ENCODE peak calls at places on chromosomes 12 and 14, in nine cellular contexts. P is H7, Y is lung, Q is IMR-90, E is OCI-LY7, Z is body of pancreas, W is ovary, L is heart left ventricle, X is cardiac muscle cell. J is an unnamed sample. For H3K36me3, the result is how much of the 10 kb centered on the place peaks cover.

GRCh38 chr12:42222724-42223123 is 15.3 kb downstream of the YAF2 start:
- DNase-seq in P (no peak), Y (no peak), Q (no peak), E (no peak), Z (no peak), W (no peak), L (no peak), X (no peak), J (no peak)

GRCh38 chr12:124734224-124734788 is 129.4 kb downstream of the SCARB1 start:
- DNase-seq in P (peak), Y (peak), Q (peak), E (no peak), Z (no peak), W (no peak), L (peak), X (peak), J (no peak)

GRCh38 chr14:101197595-101198397 is 294.3 kb upstream of the RTL1 start:
- DNase-seq in P (peak), Y (no peak), Q (no peak), E (no peak), Z (peak), W (no peak), L (no peak), X (no peak), J (no peak)

GRCh38 chr12:122072031-122072970 is 6.3 kb upstream of the MLXIP start:
- DNase-seq in P (no peak), Y (no peak), Q (peak), E (no peak), Z (peak), W (peak), L (peak), X (peak), J (peak)

GRCh38 chr14:30005114-30005698 is 77.6 kb upstream of the PRKD1 start:
- DNase-seq in P (peak), Y (no peak), Q (peak), E (no peak), Z (no peak), W (no peak), L (no peak), X (peak), J (peak)

GRCh38 chr12:58086930-58087329 is 145.6 kb downstream of the ATP23 start:
- DNase-seq in P (no peak), Y (no peak), Q (no peak), E (no peak), Z (no peak), W (no peak), L (no peak), X (no peak), J (no peak)

GRCh38 chr12:102503871-102504270 is 23.5 kb upstream of the IGF1 start:
- DNase-seq in P (no peak), Y (no peak), Q (no peak), E (no peak), Z (no peak), W (no peak), L (no peak), X (no peak), J (no peak)

GRCh38 chr12:76096079-76096651 is 11.7 kb upstream of the NAP1L1 start:
- DNase-seq in P (no peak), Y (no peak), Q (no peak), E (no peak), Z (no peak), W (no peak), L (no peak), X (no peak), J (no peak)

GRCh38 chr14:22065372-22065771 is 391.8 kb upstream of the OR4E1 start:
- DNase-seq in P (no peak), Y (no peak), Q (no peak), E (no peak), Z (no peak), W (no peak), L (no peak), X (no peak), J (no peak)

GRCh38 chr14:75196468-75196867 is 20.1 kb upstream of the TMED10 start:
- DNase-seq in P (no peak), Y (no peak), Q (no peak), E (peak), Z (peak), W (no peak), L (no peak), X (no peak), J (peak)

GRCh38 chr14:103343905-103344797 is 10.1 kb downstream of the EIF5 start:
- DNase-seq in P (no peak), Y (no peak), Q (no peak), E (no peak), Z (no peak), W (no peak), L (no peak), X (no peak), J (no peak)
- H3K36me3 ChIP-seq in P (under half), Y (under half), Q (under half), E (half or more), Z (under half), W (under half), L (half or more), X (half or more), J (under half)

GRCh38 chr12:104624529-104624928 is 167.8 kb downstream of the CHST11 start:
- DNase-seq in P (no peak), Y (no peak), Q (no peak), E (no peak), Z (no peak), W (no peak), L (no peak), X (no peak), J (no peak)

GRCh38 chr12:104626069-104626690 is 169.4 kb downstream of the CHST11 start:
- DNase-seq in P (no peak), Y (no peak), Q (no peak), E (no peak), Z (no peak), W (no peak), L (no peak), X (no peak), J (no peak)

GRCh38 chr12:104620761-104621531 is 164.2 kb downstream of the CHST11 start:
- DNase-seq in P (no peak), Y (no peak), Q (no peak), E (no peak), Z (no peak), W (no peak), L (no peak), X (no peak), J (peak)

GRCh38 chr12:104623920-104624319 is 167.2 kb downstream of the CHST11 start:
- DNase-seq in P (no peak), Y (no peak), Q (no peak), E (no peak), Z (no peak), W (no peak), L (no peak), X (no peak), J (no peak)

GRCh38 chr12:104622942-104623341 is 166.2 kb downstream of the CHST11 start:
- DNase-seq in P (no peak), Y (no peak), Q (no peak), E (no peak), Z (no peak), W (no peak), L (no peak), X (no peak), J (no peak)
- H3K36me3 ChIP-seq in P (under half), Y (under half), Q (under half), E (under half), Z (under half), W (under half), L (under half), X (under half), J (under half)

GRCh38 chr12:120961604-120962486 is 16.5 kb upstream of the HNF1A start:
- DNase-seq in P (peak), Y (no peak), Q (no peak), E (no peak), Z (peak), W (no peak), L (peak), X (no peak), J (no peak)

GRCh38 chr12:120960657-120961056 is 17.7 kb upstream of the HNF1A start:
- DNase-seq in P (no peak), Y (no peak), Q (no peak), E (no peak), Z (no peak), W (no peak), L (no peak), X (no peak), J (no peak)

GRCh38 chr12:120959111-120959878 is 19.0 kb upstream of the HNF1A start:
- DNase-seq in P (no peak), Y (no peak), Q (no peak), E (no peak), Z (no peak), W (no peak), L (no peak), X (no peak), J (no peak)

GRCh38 chr12:120955232-120955631 is 23.1 kb upstream of the HNF1A start:
- DNase-seq in P (no peak), Y (no peak), Q (no peak), E (no peak), Z (no peak), W (no peak), L (no peak), X (no peak), J (no peak)

DNA sequence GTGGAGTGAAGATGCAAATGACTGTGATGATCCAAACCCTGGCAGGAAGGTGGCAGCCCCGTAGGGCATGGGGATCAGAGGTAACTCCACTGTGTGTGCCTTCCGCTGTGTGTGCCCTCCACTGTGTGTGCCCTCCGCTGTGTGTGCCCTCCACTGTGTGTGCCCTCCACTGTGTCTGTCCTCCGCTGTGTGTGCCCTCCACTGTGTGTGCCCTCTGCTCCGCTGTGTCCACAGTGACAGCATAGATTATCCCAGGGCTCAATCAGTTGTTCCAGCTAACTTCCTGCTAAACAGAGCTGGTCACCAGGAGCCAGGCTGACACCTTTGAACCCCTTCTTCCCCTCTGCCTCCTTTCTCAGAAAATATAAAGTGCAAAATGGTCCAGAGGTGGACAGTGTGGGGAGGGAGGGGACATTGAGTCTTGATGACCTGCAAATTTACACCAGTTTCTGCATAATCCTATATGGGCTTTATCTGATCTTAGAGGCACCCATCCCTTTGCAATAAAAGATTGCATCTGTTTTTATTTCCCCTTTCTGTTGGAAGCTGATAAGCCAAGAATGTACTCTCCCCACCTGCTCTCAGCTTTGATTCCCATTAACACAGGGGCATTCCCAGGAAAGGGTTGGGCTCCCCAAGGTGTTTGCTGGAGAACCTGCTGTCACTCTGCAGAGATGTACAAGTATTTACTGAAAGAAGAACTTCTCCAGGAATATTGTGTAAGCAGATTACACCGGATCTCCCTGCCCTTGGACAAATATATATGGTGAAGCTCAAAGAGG is 21.6 kb upstream of the HNF1A start:
- DNase-seq in P (no peak), Y (no peak), Q (no peak), E (no peak), Z (no peak), W (no peak), L (no peak), X (no peak), J (no peak)
- H3K36me3 ChIP-seq in P (under half), Y (under half), Q (under half), E (under half), Z (under half), W (under half), L (under half), X (under half), J (under half)

GRCh38 chr14:96863327-96863985 is 66.3 kb downstream of the VRK1 start:
- DNase-seq in P (no peak), Y (no peak), Q (no peak), E (no peak), Z (no peak), W (no peak), L (no peak), X (no peak), J (no peak)
- H3K36me3 ChIP-seq in P (under half), Y (under half), Q (under half), E (half or more), Z (under half), W (under half), L (under half), X (under half), J (under half)

DNA sequence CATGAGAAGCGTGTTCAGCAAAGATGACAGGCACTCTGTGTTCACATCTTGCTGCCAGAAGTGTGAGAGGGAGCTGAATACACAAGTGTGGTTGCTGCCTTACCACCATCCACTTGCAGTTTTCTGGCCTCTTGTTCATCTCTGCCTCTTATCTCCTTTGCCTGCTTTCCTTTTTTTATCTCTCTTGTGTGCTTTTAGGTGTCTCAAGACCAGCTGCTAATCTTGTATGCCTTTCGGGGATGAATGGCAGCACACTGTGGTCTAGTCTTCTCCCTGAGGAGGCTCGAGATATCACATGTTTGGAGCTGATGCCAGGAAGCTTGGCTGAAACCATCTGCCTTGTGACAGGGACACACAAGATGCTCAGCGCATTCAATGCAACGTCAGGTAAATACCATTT is 17.2 kb downstream of the FAM234B start:
- DNase-seq in P (no peak), Y (no peak), Q (no peak), E (no peak), Z (no peak), W (no peak), L (no peak), X (no peak), J (no peak)
- H3K36me3 ChIP-seq in P (under half), Y (under half), Q (under half), E (under half), Z (under half), W (under half), L (under half), X (under half), J (under half)

GRCh38 chr12:116011217-116011616 is 266.3 kb downstream of the MED13L start:
- DNase-seq in P (no peak), Y (no peak), Q (no peak), E (no peak), Z (no peak), W (no peak), L (no peak), X (no peak), J (no peak)

GRCh38 chr12:116009805-116010204 is 267.7 kb downstream of the MED13L start:
- DNase-seq in P (no peak), Y (no peak), Q (no peak), E (no peak), Z (no peak), W (no peak), L (no peak), X (no peak), J (no peak)

GRCh38 chr12:116002890-116003536 is 274.5 kb downstream of the MED13L start:
- DNase-seq in P (no peak), Y (no peak), Q (peak), E (no peak), Z (no peak), W (no peak), L (no peak), X (no peak), J (no peak)

GRCh38 chr12:116010467-116010866 is 267.0 kb downstream of the MED13L start:
- DNase-seq in P (no peak), Y (no peak), Q (no peak), E (no peak), Z (no peak), W (no peak), L (no peak), X (no peak), J (no peak)

GRCh38 chr12:116006141-116006540 is 271.4 kb downstream of the MED13L start:
- DNase-seq in P (no peak), Y (no peak), Q (no peak), E (no peak), Z (no peak), W (no peak), L (no peak), X (no peak), J (no peak)
- H3K36me3 ChIP-seq in P (under half), Y (under half), Q (under half), E (under half), Z (under half), W (under half), L (half or more), X (half or more), J (under half)

DNA sequence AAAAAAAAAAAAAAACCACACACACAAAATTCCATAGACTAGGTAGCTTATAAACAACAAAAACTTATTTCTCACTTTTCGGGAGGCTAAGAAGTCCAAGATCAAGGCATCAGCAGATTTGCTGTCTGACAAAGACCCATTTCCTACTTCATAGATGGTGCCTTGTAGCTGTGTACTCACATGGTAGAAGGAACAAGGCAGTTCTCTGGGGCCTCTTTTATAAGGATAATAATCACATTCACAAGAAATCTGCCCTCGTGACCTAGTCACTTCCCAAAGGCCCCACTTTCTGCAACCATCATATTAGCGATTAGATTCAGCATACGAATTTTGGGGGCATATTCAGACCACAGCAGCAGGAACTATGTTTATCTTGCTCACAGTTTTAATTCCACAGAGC is 54.9 kb downstream of the STXBP6 start:
- DNase-seq in P (no peak), Y (no peak), Q (no peak), E (no peak), Z (no peak), W (no peak), L (no peak), X (no peak), J (no peak)
- H3K36me3 ChIP-seq in P (under half), Y (under half), Q (under half), E (under half), Z (under half), W (under half), L (under half), X (under half), J (under half)

GRCh38 chr14:61524936-61525292 is 170.4 kb upstream of the HIF1A start:
- DNase-seq in P (no peak), Y (no peak), Q (no peak), E (no peak), Z (no peak), W (no peak), L (no peak), X (no peak), J (no peak)
- H3K36me3 ChIP-seq in P (under half), Y (under half), Q (under half), E (under half), Z (under half), W (under half), L (under half), X (under half), J (under half)